ENCODE peak calls at places on chromosomes 2 and 18, in seven cellular contexts. S is body of pancreas, V is keratinocyte, H is neural progenitor cell, J is thoracic aorta, Y is vagina, K is prostate gland. E is an unnamed sample.

GRCh38 chr18:22348521-22349316 is 69.0 kb downstream of the CTAGE1 start:
- DNase-seq in S (peak; percentile 63), V (peak; percentile 13), H (peak; percentile 68), J (no peak), Y (peak; percentile 84), K (peak; percentile 61), E (peak; percentile 76)

GRCh38 chr2:8259841-8260178 is 422.0 kb upstream of the ID2 start:
- DNase-seq in S (no peak), V (no peak), H (no peak), J (no peak), Y (no peak), K (no peak), E (no peak)

GRCh38 chr2:29033172-29033571 is 41.2 kb downstream of the PCARE start:
- DNase-seq in S (no peak), V (peak; percentile 25), H (peak; percentile 57), J (no peak), Y (no peak), K (no peak), E (no peak)

GRCh38 chr2:174442546-174443510 is 44.0 kb downstream of the GPR155 start:
- DNase-seq in S (no peak), V (peak; percentile 4), H (peak; percentile 2), J (no peak), Y (no peak), K (no peak), E (no peak)

GRCh38 chr2:22499082-22499844 is 885.7 kb upstream of the KLHL29 start:
- DNase-seq in S (no peak), V (no peak), H (peak; percentile 58), J (no peak), Y (no peak), K (no peak), E (no peak)

GRCh38 chr2:204265701-204266310 is 279.5 kb upstream of the PARD3B start:
- DNase-seq in S (no peak), V (no peak), H (no peak), J (no peak), Y (no peak), K (no peak), E (no peak)

GRCh38 chr2:120935339-120936313 is 200.0 kb downstream of the GLI2 start:
- DNase-seq in S (no peak), V (no peak), H (peak; percentile 51), J (no peak), Y (no peak), K (peak; percentile 64), E (no peak)

GRCh38 chr2:113064898-113065297 is 2.9 kb upstream of the IL1F10 start:
- DNase-seq in S (no peak), V (no peak), H (no peak), J (no peak), Y (peak; percentile 49), K (no peak), E (no peak)

GRCh38 chr2:74849228-74849892 is 15.4 kb downstream of the HK2 start:
- DNase-seq in S (peak; percentile 38), V (no peak), H (peak; percentile 30), J (no peak), Y (no peak), K (peak; percentile 44), E (peak; percentile 80)

GRCh38 chr2:28991462-28991861 is 10.4 kb downstream of the TOGARAM2 start:
- DNase-seq in S (no peak), V (no peak), H (no peak), J (no peak), Y (no peak), K (no peak), E (no peak)

GRCh38 chr18:23357992-23358594 is 95.0 kb upstream of the RIOK3 start:
- DNase-seq in S (peak; percentile 27), V (no peak), H (no peak), J (no peak), Y (no peak), K (no peak), E (no peak)

GRCh38 chr18:12958478-12958877 is 10.7 kb downstream of the SEH1L start:
- DNase-seq in S (no peak), V (no peak), H (no peak), J (no peak), Y (no peak), K (no peak), E (no peak)

DNA sequence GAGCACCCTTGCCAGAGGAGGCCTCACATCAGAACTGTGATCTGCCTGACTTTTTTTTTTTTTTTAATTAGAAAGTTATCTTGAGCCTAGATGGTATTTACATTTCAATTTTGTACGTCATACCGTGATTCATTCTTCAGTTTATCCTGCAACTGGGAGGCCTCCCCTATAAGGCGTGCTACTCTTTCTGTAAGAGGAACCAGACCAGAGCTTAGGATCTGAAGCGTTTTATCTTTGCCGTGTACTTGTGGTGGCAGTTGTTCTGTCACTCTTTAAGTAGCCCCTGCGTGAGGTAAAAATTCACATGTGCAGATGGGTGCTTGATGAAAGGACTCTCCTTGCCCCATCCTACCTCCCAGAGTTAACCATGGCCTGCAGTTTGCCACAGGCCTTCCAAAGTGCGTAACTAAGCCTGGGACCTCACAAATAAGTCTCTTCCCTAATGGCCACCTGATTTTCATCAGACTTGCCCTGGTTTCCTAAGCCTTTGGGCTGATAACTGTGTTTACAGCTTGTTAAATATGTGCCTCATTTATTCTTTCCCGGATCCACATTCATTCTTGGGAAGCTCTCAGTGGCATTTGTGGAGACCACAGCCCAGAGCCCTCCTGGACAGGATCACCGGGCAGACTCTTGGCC is 96.0 kb downstream of the MTCL1 start:
- DNase-seq in S (no peak), V (no peak), H (no peak), J (no peak), Y (no peak), K (no peak), E (no peak)
- H3K4me1 ChIP-seq in S (peaks cover 70% of the 10 kb centered on the region), V (peaks cover 43% of the 10 kb centered on the region), H (peaks cover 31% of the 10 kb centered on the region), J (peaks cover 18% of the 10 kb centered on the region), Y (no peaks in the 10 kb centered on the region), K (no peaks in the 10 kb centered on the region), E (peaks cover 1% of the 10 kb centered on the region)

GRCh38 chr2:16511041-16511440 is 154.6 kb downstream of the CYRIA start:
- DNase-seq in S (no peak), V (no peak), H (no peak), J (no peak), Y (no peak), K (no peak), E (no peak)

GRCh38 chr2:16506366-16506765 is 159.3 kb downstream of the CYRIA start:
- DNase-seq in S (no peak), V (no peak), H (no peak), J (no peak), Y (no peak), K (no peak), E (no peak)

GRCh38 chr2:16507655-16508054 is 158.0 kb downstream of the CYRIA start:
- DNase-seq in S (no peak), V (no peak), H (peak; percentile 35), J (no peak), Y (no peak), K (no peak), E (no peak)

GRCh38 chr2:16509042-16509441 is 156.6 kb downstream of the CYRIA start:
- DNase-seq in S (no peak), V (no peak), H (no peak), J (no peak), Y (no peak), K (no peak), E (no peak)

DNA sequence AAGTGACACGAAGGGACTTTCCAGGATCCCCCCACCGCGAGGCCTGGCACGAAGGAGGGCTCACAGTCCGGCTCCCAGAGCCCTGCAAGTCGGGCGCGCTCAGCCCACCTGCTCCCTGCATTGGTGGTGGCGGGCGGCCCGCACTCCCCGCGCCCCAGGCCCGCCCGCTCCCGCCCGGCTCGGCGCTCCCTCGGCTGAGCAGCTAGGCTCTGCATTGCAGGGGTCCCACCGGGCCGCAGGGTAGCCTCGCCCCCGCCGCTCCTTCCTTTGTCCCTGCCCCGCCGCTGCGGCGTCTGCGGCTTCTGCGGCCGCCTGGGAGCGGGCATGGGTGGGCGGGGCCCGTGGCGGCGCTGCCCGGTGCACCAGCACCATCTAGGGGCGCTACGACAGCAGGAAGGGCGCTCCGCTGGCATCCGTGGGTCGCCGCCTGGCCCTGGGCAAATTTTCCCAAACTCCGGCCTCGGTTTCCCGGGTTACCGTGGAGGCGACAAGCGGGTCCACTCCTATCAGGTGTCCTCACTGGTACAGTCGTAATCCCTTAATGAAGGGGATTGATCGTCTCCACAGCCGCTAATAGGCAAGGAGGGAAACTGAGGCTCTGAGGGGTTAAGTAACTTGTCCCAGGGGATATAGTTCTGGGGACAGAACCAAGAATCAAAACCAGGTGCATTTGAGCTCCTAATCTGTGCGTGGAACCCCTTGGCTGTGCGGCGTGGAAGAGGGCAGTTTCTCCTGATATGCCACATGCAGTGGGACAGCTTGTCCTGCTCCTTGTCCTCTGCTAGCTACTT is 157.4 kb downstream of the CYRIA start:
- DNase-seq in S (peak; percentile 60), V (no peak), H (peak; percentile 92), J (no peak), Y (no peak), K (peak; percentile 12), E (peak; percentile 70)
- TF ChIP-seq CTCF in S (peak; percentile 74), V (peak; percentile 30), H (peak; percentile 87), J (peak; percentile 39), Y (no peak), K (no peak), E (peak; percentile 44)

GRCh38 chr2:127193948-127194267 is 26.2 kb downstream of the CYP27C1 start:
- DNase-seq in S (no peak), V (no peak), H (no peak), J (no peak), Y (no peak), K (no peak), E (no peak)
- H3K4me3 ChIP-seq in S (no peak overlapping the region), V (no peak overlapping the region), H (no peak overlapping the region), J (peak overlapping the region; percentile 51), Y (no peak overlapping the region), K (no peak overlapping the region), E (no peak overlapping the region)

GRCh38 chr2:176641436-176641835 is 372.2 kb downstream of the MTX2 start:
- DNase-seq in S (no peak), V (no peak), H (no peak), J (no peak), Y (no peak), K (no peak), E (no peak)
- H3K4me1 ChIP-seq in S (peaks cover 8% of the 10 kb centered on the region), V (peaks cover 7% of the 10 kb centered on the region), H (no peaks in the 10 kb centered on the region), J (no peaks in the 10 kb centered on the region), Y (peaks cover 9% of the 10 kb centered on the region), K (peaks cover 6% of the 10 kb centered on the region), E (no peaks in the 10 kb centered on the region)

DNA sequence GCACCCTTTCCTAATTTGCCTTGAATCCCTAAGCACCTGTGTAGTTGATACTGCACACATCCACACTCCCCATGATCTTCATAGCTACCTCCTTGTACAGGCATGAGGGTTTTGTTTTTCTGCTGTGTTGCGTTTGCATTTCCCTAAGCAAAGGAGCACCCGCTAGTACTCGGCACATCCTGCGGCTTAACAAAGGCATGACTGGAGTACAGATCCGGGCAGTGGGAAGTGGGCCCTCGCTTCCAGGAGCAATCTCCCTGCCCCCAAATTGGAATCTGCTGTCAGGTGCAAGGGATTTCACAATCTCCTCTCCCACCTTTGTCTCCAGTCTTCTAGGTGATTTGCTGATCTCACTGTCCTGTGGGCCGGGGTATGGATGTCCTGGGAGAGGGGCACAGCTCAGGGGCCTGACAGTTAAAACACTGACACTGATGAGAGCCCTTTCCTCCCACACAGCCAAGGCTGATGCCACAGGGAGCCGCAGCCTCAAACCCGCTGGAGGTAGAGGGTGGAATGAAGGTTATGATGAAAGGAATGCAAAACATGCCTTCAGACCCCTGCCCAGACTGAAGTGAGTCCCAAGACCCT is 98.7 kb upstream of the THOC1 start:
- DNase-seq in S (no peak), V (no peak), H (peak; percentile 34), J (no peak), Y (no peak), K (no peak), E (no peak)
- TF ChIP-seq CTCF in S (no peak), V (no peak), H (no peak), J (no peak), Y (no peak), K (no peak), E (no peak)